ENCODE peak calls at places on chromosomes 1 and 21, in four cellular contexts. S is tibial nerve, M is pancreas, H is hepatocyte. E is an unnamed sample.

GRCh38 chr21:41653944-41654625 is 112.8 kb downstream of the RIPK4 start:
- DNase-seq in M (no peak), S (no peak), H (no peak), E (no peak)

GRCh38 chr21:14766241-14766640 is 220.1 kb upstream of the SAMSN1 start:
- DNase-seq in S (no peak), H (no peak), M (no peak), E (no peak)

GRCh38 chr1:95951291-95951690 is 717.3 kb downstream of the RWDD3 start:
- DNase-seq in H (no peak), S (no peak), M (no peak), E (no peak)

GRCh38 chr1:2804628-2805351 is 3.3 kb upstream of the TTC34 start:
- DNase-seq in H (no peak), M (no peak), S (no peak), E (no peak)

GRCh38 chr1:245160288-245160687 is 5.5 kb downstream of the KIF26B start:
- DNase-seq in M (no peak), H (no peak), S (no peak), E (no peak)

GRCh38 chr1:219826290-219826689 is 102.1 kb downstream of the SLC30A10 start:
- DNase-seq in H (no peak), M (no peak), S (no peak), E (no peak)

GRCh38 chr1:235513495-235514366 is 9.5 kb upstream of the B3GALNT2 start:
- DNase-seq in S (no peak), H (peak; percentile 83), M (no peak), E (no peak)

GRCh38 chr1:18097206-18097605 is 10.4 kb upstream of the IGSF21 start:
- DNase-seq in H (no peak), S (no peak), M (no peak), E (no peak)

GRCh38 chr1:145979746-145980435 is 15.4 kb downstream of the POLR3GL start:
- DNase-seq in M (no peak), H (no peak), S (no peak), E (no peak)

GRCh38 chr1:118145736-118146135 is 39.3 kb downstream of the SPAG17 start:
- DNase-seq in H (no peak), M (no peak), S (no peak), E (no peak)

GRCh38 chr21:38777015-38777414 is 28.7 kb upstream of the ETS2 start:
- DNase-seq in M (no peak), H (no peak), S (no peak), E (no peak)

GRCh38 chr1:16152521-16153087 is 3.3 kb downstream of the EPHA2 start:
- DNase-seq in M (no peak), H (peak; percentile 53), S (no peak), E (no peak)

GRCh38 chr1:164452549-164452948 is 106.4 kb upstream of the PBX1 start:
- DNase-seq in H (no peak), M (no peak), S (no peak), E (no peak)

GRCh38 chr1:54397090-54397591 is 9.1 kb downstream of the SSBP3 start:
- DNase-seq in H (peak; percentile 48), S (no peak), M (no peak), E (no peak)

GRCh38 chr21:45655071-45655470 is 11.5 kb downstream of the PCBP3 start:
- DNase-seq in H (no peak), S (no peak), M (no peak), E (no peak)

GRCh38 chr1:30090421-30090820 is 633.0 kb downstream of the MATN1 start:
- DNase-seq in M (no peak), S (no peak), H (no peak), E (no peak)

GRCh38 chr21:31803039-31804007 is 69.5 kb upstream of the HUNK start:
- DNase-seq in S (no peak), M (no peak), H (no peak), E (no peak)

GRCh38 chr1:151370211-151370911 is 2.1 kb downstream of the SELENBP1 start:
- DNase-seq in H (no peak), S (no peak), M (no peak), E (no peak)

GRCh38 chr1:7770939-7771672 is at the start of gene VAMP3:
- DNase-seq in H (peak; percentile 92), S (peak; percentile 82), M (peak; percentile 86), E (peak; percentile 69)

GRCh38 chr1:216914974-216915373 is 191.7 kb upstream of the ESRRG start:
- DNase-seq in H (no peak), M (no peak), S (no peak), E (no peak)

DNA sequence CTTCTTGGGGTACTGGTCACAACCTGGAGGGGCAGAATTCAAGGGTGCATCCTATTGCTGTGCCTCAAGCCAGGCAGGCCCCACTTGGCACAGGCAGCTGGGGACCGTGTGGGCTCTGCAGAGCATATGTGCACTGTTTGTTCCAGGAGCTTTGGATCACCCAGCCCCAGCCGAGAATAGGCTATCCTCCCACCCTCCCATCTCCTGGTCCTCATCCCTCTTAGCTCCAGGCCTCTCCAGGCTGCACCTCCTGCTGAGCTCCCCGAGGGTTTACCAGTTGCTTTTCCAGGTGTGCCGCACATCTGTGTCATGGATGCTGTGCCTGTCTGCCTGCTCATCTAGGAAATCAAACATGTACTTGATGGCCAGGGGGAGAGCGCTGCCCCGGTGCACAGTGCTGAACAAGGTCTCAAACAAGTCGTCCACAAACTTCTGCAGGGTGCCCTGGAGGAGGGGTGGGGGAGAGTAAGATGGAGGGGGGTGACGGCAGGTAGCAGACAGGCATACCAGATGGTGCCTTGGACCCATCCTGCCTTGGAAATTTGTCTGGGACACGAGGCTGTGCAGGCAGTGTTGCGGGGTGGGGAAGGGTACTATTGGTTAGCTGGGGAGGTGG is 120.5 kb upstream of the CD34 start:
- DNase-seq in H (no peak), M (no peak), S (no peak), E (no peak)
- H3K36me3 ChIP-seq in H (no peaks in the 10 kb centered on the region), M (no peaks in the 10 kb centered on the region), S (no peaks in the 10 kb centered on the region), E (peaks cover 41% of the 10 kb centered on the region)

DNA sequence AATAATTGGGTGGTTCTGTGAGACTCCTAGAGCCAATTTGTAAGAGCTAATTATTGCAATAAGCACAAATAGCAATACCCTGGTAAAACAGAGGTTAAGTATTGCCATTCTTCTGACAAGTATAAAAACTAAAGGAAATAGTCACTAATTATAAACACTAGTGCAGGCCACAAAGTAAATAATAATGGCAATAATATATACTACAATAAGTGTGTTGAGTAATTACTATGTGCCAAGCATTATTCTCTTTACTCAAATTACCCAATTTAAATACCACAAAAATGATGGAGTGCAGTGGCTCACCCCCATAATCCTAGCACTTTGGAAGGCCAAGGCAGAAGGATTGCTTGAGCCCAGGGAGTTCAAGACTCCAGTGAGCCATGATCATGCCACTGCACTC is 15.3 kb downstream of the ZMYM6 start:
- DNase-seq in M (no peak), S (no peak), H (no peak), E (no peak)
- H3K36me3 ChIP-seq in M (no peaks in the 10 kb centered on the region), S (no peaks in the 10 kb centered on the region), H (no peaks in the 10 kb centered on the region), E (peaks cover 22% of the 10 kb centered on the region)

GRCh38 chr1:205800470-205800869 is 12.5 kb downstream of the SLC41A1 start:
- DNase-seq in H (no peak), M (no peak), S (no peak), E (no peak)
- H3K36me3 ChIP-seq in H (no peaks in the 10 kb centered on the region), M (no peaks in the 10 kb centered on the region), S (no peaks in the 10 kb centered on the region), E (peaks cover 46% of the 10 kb centered on the region)

DNA sequence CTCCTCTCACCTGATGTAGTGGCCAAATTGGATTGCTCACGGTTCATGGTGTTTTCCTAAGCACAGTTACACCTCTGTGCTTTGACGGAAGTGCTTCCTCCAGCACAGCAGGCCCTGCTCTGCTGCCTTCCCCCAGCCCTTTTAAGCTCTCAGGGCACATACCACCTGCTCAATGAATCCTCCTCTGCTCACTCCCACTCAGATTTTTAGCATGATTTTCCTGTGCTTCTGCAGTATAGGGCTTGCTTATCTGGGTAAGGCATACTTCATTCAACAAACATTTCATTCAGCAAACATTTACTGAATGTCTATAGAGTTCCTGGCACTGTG is 74.5 kb upstream of the JUN start:
- DNase-seq in S (no peak), M (no peak), H (no peak), E (no peak)
- H3K36me3 ChIP-seq in S (no peaks in the 10 kb centered on the region), M (no peaks in the 10 kb centered on the region), H (no peaks in the 10 kb centered on the region), E (no peaks in the 10 kb centered on the region)

GRCh38 chr1:46411601-46412341 is 17.7 kb downstream of the FAAH start:
- DNase-seq in H (no peak), M (no peak), S (no peak), E (no peak)
- H3K36me3 ChIP-seq in H (no peaks in the 10 kb centered on the region), M (no peaks in the 10 kb centered on the region), S (no peaks in the 10 kb centered on the region), E (no peaks in the 10 kb centered on the region)

DNA sequence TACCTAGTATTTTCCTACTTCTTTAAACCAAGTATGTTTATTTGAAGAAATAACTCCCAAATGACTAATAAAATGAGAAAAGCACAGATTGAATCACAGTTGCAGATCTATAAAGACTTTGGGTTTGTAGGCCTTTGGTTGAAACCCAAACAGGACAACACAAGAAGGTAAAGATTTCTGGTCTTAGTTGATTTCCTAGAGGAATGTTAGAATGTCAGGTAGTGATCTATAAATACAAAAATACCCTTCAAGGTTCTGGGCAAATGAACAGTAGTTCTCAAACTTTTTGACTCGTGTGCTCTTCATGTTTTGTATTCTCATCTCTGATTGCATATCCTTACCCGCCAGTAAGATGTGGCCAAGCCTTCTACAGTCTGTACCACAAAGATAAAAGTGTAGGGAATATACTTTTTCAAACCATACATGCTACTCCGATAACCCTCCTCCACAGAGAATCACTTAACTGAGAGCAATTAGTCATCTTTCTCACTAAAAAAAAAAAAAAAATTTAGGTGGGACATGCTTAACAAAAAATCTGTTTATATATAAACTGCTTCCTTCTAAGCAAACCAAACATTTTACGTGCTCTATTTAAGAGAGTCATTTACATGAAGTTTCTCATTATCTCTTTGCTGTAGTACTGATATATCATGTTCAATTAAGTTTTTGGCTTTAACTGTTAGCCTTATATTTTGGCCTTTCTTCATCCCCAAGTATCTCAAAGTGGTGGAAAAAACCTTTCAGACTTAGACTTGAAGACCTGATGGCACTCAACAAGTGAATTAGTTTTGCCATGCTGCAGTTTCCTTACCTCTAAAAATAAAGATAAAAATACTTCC is 36.0 kb downstream of the CNIH4 start:
- DNase-seq in S (no peak), H (no peak), M (no peak), E (no peak)
- H3K36me3 ChIP-seq in S (no peaks in the 10 kb centered on the region), H (no peaks in the 10 kb centered on the region), M (no peaks in the 10 kb centered on the region), E (peaks cover 46% of the 10 kb centered on the region)

E was measured in thoracic aorta.